ENCODE peak calls at places on chromosomes 11 and 22, in eight cellular contexts. One of them, this sample, is unnamed.

GRCh38 chr11:36288442-36289225 is 590 bp downstream of the COMMD9 start:
- DNase-seq in cardiac muscle cell: peak
- DNase-seq in endothelial cell: no peak
- DNase-seq in cardiac fibroblast: peak
- DNase-seq in testis: no peak
- DNase-seq in mammary epithelial cell: no peak
- DNase-seq in heart left ventricle: no peak
- DNase-seq in RWPE1: no peak
- DNase-seq in this sample: no peak

GRCh38 chr11:20808328-20808727 is 138.9 kb downstream of the NELL1 start:
- DNase-seq in cardiac muscle cell: no peak
- DNase-seq in mammary epithelial cell: no peak
- DNase-seq in RWPE1: no peak
- DNase-seq in testis: no peak
- DNase-seq in cardiac fibroblast: no peak
- DNase-seq in endothelial cell: no peak
- DNase-seq in heart left ventricle: no peak
- DNase-seq in this sample: no peak

GRCh38 chr11:19987243-19987870 is 172.9 kb downstream of the DBX1 start:
- DNase-seq in RWPE1: no peak
- DNase-seq in mammary epithelial cell: no peak
- DNase-seq in testis: no peak
- DNase-seq in heart left ventricle: no peak
- DNase-seq in cardiac fibroblast: peak
- DNase-seq in endothelial cell: no peak
- DNase-seq in cardiac muscle cell: no peak
- DNase-seq in this sample: no peak

GRCh38 chr22:25955323-25955722 is 213.3 kb downstream of the MYO18B start:
- DNase-seq in cardiac muscle cell: no peak
- DNase-seq in endothelial cell: no peak
- DNase-seq in mammary epithelial cell: no peak
- DNase-seq in heart left ventricle: no peak
- DNase-seq in cardiac fibroblast: no peak
- DNase-seq in testis: peak
- DNase-seq in RWPE1: no peak
- DNase-seq in this sample: no peak

GRCh38 chr22:23180893-23181762 is 819 bp downstream of the BCR start:
- DNase-seq in testis: no peak
- DNase-seq in cardiac muscle cell: no peak
- DNase-seq in endothelial cell: no peak
- DNase-seq in RWPE1: no peak
- DNase-seq in mammary epithelial cell: peak
- DNase-seq in cardiac fibroblast: no peak
- DNase-seq in heart left ventricle: no peak
- DNase-seq in this sample: peak

GRCh38 chr11:118264568-118265470 is 722 bp upstream of the MPZL2 start:
- DNase-seq in heart left ventricle: no peak
- DNase-seq in endothelial cell: no peak
- DNase-seq in cardiac fibroblast: no peak
- DNase-seq in mammary epithelial cell: no peak
- DNase-seq in cardiac muscle cell: no peak
- DNase-seq in RWPE1: no peak
- DNase-seq in testis: no peak
- DNase-seq in this sample: no peak

GRCh38 chr22:37229805-37230672 is 14.0 kb downstream of the RAC2 start:
- DNase-seq in endothelial cell: no peak
- DNase-seq in heart left ventricle: no peak
- DNase-seq in RWPE1: no peak
- DNase-seq in cardiac fibroblast: peak
- DNase-seq in testis: no peak
- DNase-seq in mammary epithelial cell: peak
- DNase-seq in cardiac muscle cell: peak
- DNase-seq in this sample: peak

GRCh38 chr11:61110255-61111059 is 8.2 kb downstream of the CD5 start:
- DNase-seq in endothelial cell: no peak
- DNase-seq in heart left ventricle: no peak
- DNase-seq in RWPE1: no peak
- DNase-seq in cardiac fibroblast: no peak
- DNase-seq in testis: no peak
- DNase-seq in cardiac muscle cell: no peak
- DNase-seq in mammary epithelial cell: no peak
- DNase-seq in this sample: no peak

GRCh38 chr11:134026655-134027343 is 42.1 kb upstream of the JAM3 start:
- DNase-seq in mammary epithelial cell: peak
- DNase-seq in RWPE1: no peak
- DNase-seq in testis: no peak
- DNase-seq in cardiac muscle cell: no peak
- DNase-seq in cardiac fibroblast: no peak
- DNase-seq in heart left ventricle: no peak
- DNase-seq in endothelial cell: peak
- DNase-seq in this sample: no peak

GRCh38 chr22:21646608-21647590 is 4.8 kb downstream of the SDF2L1 start:
- DNase-seq in heart left ventricle: peak
- DNase-seq in endothelial cell: peak
- DNase-seq in testis: peak
- DNase-seq in cardiac fibroblast: peak
- DNase-seq in cardiac muscle cell: peak
- DNase-seq in mammary epithelial cell: peak
- DNase-seq in RWPE1: no peak
- DNase-seq in this sample: peak

GRCh38 chr11:102733232-102733875 is 8.6 kb upstream of the MMP8 start:
- DNase-seq in testis: peak
- DNase-seq in heart left ventricle: peak
- DNase-seq in endothelial cell: peak
- DNase-seq in RWPE1: peak
- DNase-seq in cardiac fibroblast: peak
- DNase-seq in cardiac muscle cell: peak
- DNase-seq in mammary epithelial cell: peak
- DNase-seq in this sample: peak

GRCh38 chr22:48404004-48404403 is 1423.7 kb downstream of the BRD1 start:
- DNase-seq in RWPE1: no peak
- DNase-seq in endothelial cell: no peak
- DNase-seq in heart left ventricle: no peak
- DNase-seq in mammary epithelial cell: no peak
- DNase-seq in cardiac fibroblast: no peak
- DNase-seq in testis: no peak
- DNase-seq in cardiac muscle cell: no peak
- DNase-seq in this sample: no peak

GRCh38 chr22:22085702-22086500 is 103.3 kb upstream of the TOP3B start:
- DNase-seq in testis: no peak
- DNase-seq in cardiac muscle cell: no peak
- DNase-seq in endothelial cell: no peak
- DNase-seq in cardiac fibroblast: no peak
- DNase-seq in heart left ventricle: no peak
- DNase-seq in mammary epithelial cell: peak
- DNase-seq in RWPE1: no peak
- DNase-seq in this sample: no peak

GRCh38 chr22:21933413-21933812 is 19.2 kb downstream of the PPM1F start:
- DNase-seq in mammary epithelial cell: no peak
- DNase-seq in endothelial cell: no peak
- DNase-seq in heart left ventricle: no peak
- DNase-seq in cardiac muscle cell: no peak
- DNase-seq in RWPE1: no peak
- DNase-seq in testis: no peak
- DNase-seq in cardiac fibroblast: no peak
- DNase-seq in this sample: no peak

GRCh38 chr22:47400701-47401591 is 638.5 kb downstream of the TBC1D22A start:
- DNase-seq in heart left ventricle: no peak
- DNase-seq in RWPE1: no peak
- DNase-seq in mammary epithelial cell: no peak
- DNase-seq in testis: no peak
- DNase-seq in cardiac fibroblast: no peak
- DNase-seq in endothelial cell: no peak
- DNase-seq in cardiac muscle cell: no peak
- DNase-seq in this sample: no peak

GRCh38 chr22:36823177-36823839 is 6.5 kb upstream of the PVALB start:
- DNase-seq in endothelial cell: peak
- DNase-seq in testis: peak
- DNase-seq in cardiac fibroblast: no peak
- DNase-seq in RWPE1: no peak
- DNase-seq in heart left ventricle: no peak
- DNase-seq in cardiac muscle cell: peak
- DNase-seq in mammary epithelial cell: no peak
- DNase-seq in this sample: no peak

GRCh38 chr22:24186352-24186740 is 5.1 kb downstream of the SUSD2 start:
- DNase-seq in RWPE1: no peak
- DNase-seq in endothelial cell: no peak
- DNase-seq in cardiac muscle cell: no peak
- DNase-seq in testis: no peak
- DNase-seq in cardiac fibroblast: no peak
- DNase-seq in mammary epithelial cell: no peak
- DNase-seq in heart left ventricle: peak
- DNase-seq in this sample: no peak

GRCh38 chr11:79758325-79758724 is 317.5 kb upstream of the TENM4 start:
- DNase-seq in cardiac fibroblast: no peak
- DNase-seq in heart left ventricle: no peak
- DNase-seq in mammary epithelial cell: no peak
- DNase-seq in cardiac muscle cell: no peak
- DNase-seq in RWPE1: no peak
- DNase-seq in testis: no peak
- DNase-seq in endothelial cell: no peak
- DNase-seq in this sample: no peak

DNA sequence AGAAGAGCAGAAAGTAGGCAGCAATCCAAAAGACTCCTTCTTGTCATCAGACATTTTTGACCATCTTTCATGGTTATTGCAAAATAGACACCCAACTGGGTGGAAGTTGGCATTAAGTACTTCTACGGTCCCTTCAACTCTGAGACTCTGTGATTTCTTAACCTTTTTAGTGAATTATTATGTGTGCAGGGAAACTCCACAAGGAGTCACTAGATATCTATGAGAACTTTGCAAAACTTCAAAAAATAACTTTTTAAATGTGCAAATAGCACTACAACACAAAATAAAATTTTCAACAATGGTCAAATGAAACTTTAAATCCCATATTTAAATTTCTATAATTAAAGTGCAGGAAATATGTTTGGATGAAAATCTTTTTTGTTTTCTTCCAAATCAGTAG is 88.7 kb downstream of the SLC17A6 start:
- DNase-seq in testis: no peak
- DNase-seq in endothelial cell: no peak
- DNase-seq in heart left ventricle: no peak
- DNase-seq in RWPE1: no peak
- DNase-seq in cardiac fibroblast: no peak
- DNase-seq in cardiac muscle cell: no peak
- DNase-seq in mammary epithelial cell: no peak
- DNase-seq in this sample: no peak
- TF ChIP-seq CTCF in testis: no peak
- TF ChIP-seq CTCF in endothelial cell: no peak
- TF ChIP-seq CTCF in heart left ventricle: no peak
- TF ChIP-seq CTCF in RWPE1: no peak
- TF ChIP-seq CTCF in cardiac fibroblast: no peak
- TF ChIP-seq CTCF in cardiac muscle cell: peak
- TF ChIP-seq CTCF in mammary epithelial cell: no peak
- TF ChIP-seq CTCF in this sample: no peak

GRCh38 chr11:34036456-34036855 is 15.1 kb upstream of the CAPRIN1 start:
- DNase-seq in cardiac muscle cell: no peak
- DNase-seq in testis: no peak
- DNase-seq in mammary epithelial cell: no peak
- DNase-seq in cardiac fibroblast: no peak
- DNase-seq in heart left ventricle: no peak
- DNase-seq in endothelial cell: no peak
- DNase-seq in RWPE1: no peak
- DNase-seq in this sample: no peak

GRCh38 chr11:34044664-34045485 is 6.7 kb upstream of the CAPRIN1 start:
- DNase-seq in testis: no peak
- DNase-seq in cardiac muscle cell: peak
- DNase-seq in endothelial cell: no peak
- DNase-seq in mammary epithelial cell: peak
- DNase-seq in RWPE1: peak
- DNase-seq in cardiac fibroblast: peak
- DNase-seq in heart left ventricle: no peak
- DNase-seq in this sample: no peak

DNA sequence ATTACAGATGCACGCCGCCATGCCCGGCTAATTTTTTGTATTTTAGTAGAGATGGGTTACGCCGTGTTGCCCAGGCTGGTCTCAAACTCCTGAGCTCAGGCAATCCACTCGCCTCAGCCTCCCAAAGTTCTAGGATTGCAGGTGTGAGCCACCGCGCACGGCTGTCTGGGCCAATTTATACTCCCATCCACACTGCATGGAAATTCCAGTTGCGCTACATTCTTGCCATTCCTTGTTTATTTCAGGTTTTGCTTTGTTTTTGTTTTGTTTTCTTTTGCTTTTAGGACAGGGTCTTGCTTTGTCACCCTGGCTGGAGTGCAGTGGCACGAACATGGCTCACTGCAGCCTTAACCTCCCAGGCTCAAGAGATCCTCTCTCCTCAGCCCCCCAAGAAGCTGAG is 11.0 kb upstream of the CAPRIN1 start:
- DNase-seq in testis: no peak
- DNase-seq in cardiac fibroblast: no peak
- DNase-seq in heart left ventricle: no peak
- DNase-seq in cardiac muscle cell: no peak
- DNase-seq in endothelial cell: no peak
- DNase-seq in mammary epithelial cell: no peak
- DNase-seq in RWPE1: no peak
- DNase-seq in this sample: no peak
- TF ChIP-seq CTCF in testis: no peak
- TF ChIP-seq CTCF in cardiac fibroblast: no peak
- TF ChIP-seq CTCF in heart left ventricle: no peak
- TF ChIP-seq CTCF in cardiac muscle cell: no peak
- TF ChIP-seq CTCF in endothelial cell: no peak
- TF ChIP-seq CTCF in mammary epithelial cell: no peak
- TF ChIP-seq CTCF in RWPE1: no peak
- TF ChIP-seq CTCF in this sample: no peak

DNA sequence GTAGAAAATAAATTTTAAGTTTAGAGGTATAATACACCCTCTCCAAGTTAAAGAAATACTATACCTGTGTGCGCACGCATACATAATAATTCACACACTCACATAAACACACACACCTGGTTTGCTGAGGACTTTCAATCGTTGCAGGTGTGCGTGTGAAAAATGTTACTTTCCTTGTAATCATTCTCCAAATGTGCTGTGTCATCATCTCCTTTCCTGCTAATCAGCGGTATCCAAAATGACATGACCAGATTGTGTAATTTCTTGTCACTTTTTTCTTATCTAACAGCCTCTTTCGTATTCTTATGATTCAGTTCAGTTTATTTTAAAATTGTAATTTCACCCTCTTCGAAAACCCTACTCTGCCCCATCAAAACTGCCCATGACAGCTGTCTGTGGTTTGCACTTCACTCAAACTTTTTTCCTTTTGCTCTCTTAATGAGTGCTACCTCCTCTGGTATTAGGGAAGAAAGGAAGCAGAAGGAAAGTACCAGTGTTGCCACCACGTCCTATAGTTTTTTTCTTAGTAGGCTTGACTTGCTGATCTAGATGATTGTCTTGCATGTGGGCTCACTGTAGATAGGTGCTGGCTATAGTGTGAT is 651.2 kb downstream of the CNTN5 start:
- DNase-seq in cardiac muscle cell: no peak
- DNase-seq in heart left ventricle: no peak
- DNase-seq in testis: no peak
- DNase-seq in cardiac fibroblast: no peak
- DNase-seq in mammary epithelial cell: no peak
- DNase-seq in RWPE1: no peak
- DNase-seq in endothelial cell: no peak
- DNase-seq in this sample: no peak
- TF ChIP-seq CTCF in cardiac muscle cell: no peak
- TF ChIP-seq CTCF in heart left ventricle: no peak
- TF ChIP-seq CTCF in testis: no peak
- TF ChIP-seq CTCF in cardiac fibroblast: no peak
- TF ChIP-seq CTCF in mammary epithelial cell: no peak
- TF ChIP-seq CTCF in RWPE1: no peak
- TF ChIP-seq CTCF in endothelial cell: no peak
- TF ChIP-seq CTCF in this sample: no peak

GRCh38 chr11:11620966-11621880 is 582 bp downstream of the GALNT18 start:
- DNase-seq in cardiac muscle cell: no peak
- DNase-seq in mammary epithelial cell: peak
- DNase-seq in heart left ventricle: peak
- DNase-seq in cardiac fibroblast: peak
- DNase-seq in endothelial cell: no peak
- DNase-seq in RWPE1: peak
- DNase-seq in testis: peak
- DNase-seq in this sample: peak
- TF ChIP-seq CTCF in cardiac muscle cell: no peak
- TF ChIP-seq CTCF in mammary epithelial cell: no peak
- TF ChIP-seq CTCF in heart left ventricle: no peak
- TF ChIP-seq CTCF in cardiac fibroblast: no peak
- TF ChIP-seq CTCF in endothelial cell: no peak
- TF ChIP-seq CTCF in RWPE1: peak
- TF ChIP-seq CTCF in testis: no peak
- TF ChIP-seq CTCF in this sample: no peak

This sample was measured in GM20000.